ENCODE peak calls at places on chromosomes 11 and 22, in five cellular contexts. Y is neuronal stem cell; N is iPS-NIHi11; X is stimulated activated CD4-positive, alpha-beta T cell treated with anti-CD3 and anti-CD28 coated beads, Interleukin-2, amount 100 ng/mL, for 24 hours; Q is retina. B is an unnamed sample.

GRCh38 chr11:2975594-2975993 is 16.5 kb downstream of the NAP1L4 start:
- DNase-seq in Y (no peak), N (peak; percentile 47), X (peak; percentile 24), Q (no peak), B (no peak)

GRCh38 chr22:38204784-38205183 is 3.0 kb downstream of the MAFF start:
- DNase-seq in Y (no peak), N (no peak), X (no peak), Q (no peak), B (no peak)

GRCh38 chr11:33863418-33864172 is 28.3 kb downstream of the LMO2 start:
- DNase-seq in Y (no peak), N (no peak), X (no peak), Q (no peak), B (no peak)

GRCh38 chr11:69697489-69697843 is 6.4 kb downstream of the FGF19 start:
- DNase-seq in Y (no peak), N (no peak), X (no peak), Q (no peak), B (no peak)

GRCh38 chr11:110992481-110992880 is 253.0 kb upstream of the POU2AF2 start:
- DNase-seq in Y (no peak), N (no peak), X (no peak), Q (no peak), B (no peak)

GRCh38 chr11:128251140-128251539 is 336.2 kb downstream of the ETS1 start:
- DNase-seq in Y (no peak), N (no peak), X (no peak), Q (no peak), B (no peak)

GRCh38 chr11:71451596-71452353 is 1.2 kb upstream of the NADSYN1 start:
- DNase-seq in Y (no peak), N (no peak), X (no peak), Q (peak; percentile 36), B (no peak)

GRCh38 chr11:7186190-7186589 is 65.5 kb upstream of the SYT9 start:
- DNase-seq in Y (no peak), N (no peak), X (no peak), Q (no peak), B (no peak)

GRCh38 chr11:9280655-9281301 is 15.6 kb upstream of the DENND5A start:
- DNase-seq in Y (no peak), N (no peak), X (peak; percentile 49), Q (no peak), B (no peak)

GRCh38 chr22:45830531-45831245 is 146.3 kb downstream of the WNT7B start:
- DNase-seq in Y (no peak), N (no peak), X (no peak), Q (no peak), B (no peak)

GRCh38 chr22:33116846-33117547 is 58.8 kb upstream of the SYN3 start:
- DNase-seq in Y (no peak), N (no peak), X (no peak), Q (no peak), B (peak; percentile 3)

GRCh38 chr11:95919514-95919913 is 4.4 kb downstream of the MTMR2 start:
- DNase-seq in Y (no peak), N (no peak), X (no peak), Q (no peak), B (no peak)

GRCh38 chr11:61766353-61766841 is 14.0 kb downstream of the MYRF start:
- DNase-seq in Y (no peak), N (no peak), X (no peak), Q (no peak), B (no peak)

GRCh38 chr11:69312418-69313399 is 18.8 kb downstream of the MYEOV start:
- DNase-seq in Y (no peak), N (no peak), X (no peak), Q (no peak), B (no peak)

GRCh38 chr11:117457031-117457785 is 129.6 kb downstream of the CEP164 start:
- DNase-seq in Y (no peak), N (no peak), X (no peak), Q (peak; percentile 54), B (no peak)

GRCh38 chr11:35990816-35991215 is 47.0 kb downstream of the LDLRAD3 start:
- DNase-seq in Y (no peak), N (no peak), X (no peak), Q (no peak), B (no peak)

GRCh38 chr11:15471709-15472404 is 357.1 kb downstream of the INSC start:
- DNase-seq in Y (no peak), N (peak; percentile 15), X (no peak), Q (peak; percentile 11), B (no peak)

GRCh38 chr11:61959026-61959608 is 8.3 kb downstream of the FTH1 start:
- DNase-seq in Y (no peak), N (no peak), X (no peak), Q (no peak), B (no peak)

GRCh38 chr22:46149998-46150549 is at the start of gene PPARA:
- DNase-seq in Y (peak; percentile 56), N (peak; percentile 99), X (peak; percentile 92), Q (peak; percentile 82), B (peak; percentile 23)

GRCh38 chr11:103484545-103484944 is 375.3 kb downstream of the DYNC2H1 start:
- DNase-seq in Y (no peak), N (no peak), X (no peak), Q (no peak), B (no peak)

GRCh38 chr22:50314455-50315288 is 7.2 kb upstream of the PLXNB2 start:
- DNase-seq in Y (no peak), N (peak; percentile 46), X (peak; percentile 82), Q (no peak), B (no peak)

GRCh38 chr11:64048042-64048854 is 12.5 kb downstream of the FLRT1 start:
- DNase-seq in Y (no peak), N (no peak), X (no peak), Q (peak; percentile 86), B (no peak)

GRCh38 chr22:27892064-27892463 is 27.0 kb downstream of the PITPNB start:
- DNase-seq in Y (no peak), N (no peak), X (no peak), Q (no peak), B (no peak)

GRCh38 chr22:37462983-37463382 is 23.2 kb downstream of the MFNG start:
- DNase-seq in Y (peak; percentile 57), N (peak; percentile 84), X (no peak), Q (no peak), B (peak; percentile 38)

GRCh38 chr11:71551711-71552110 is 3.5 kb downstream of the KRTAP5-9 start:
- DNase-seq in Y (no peak), N (no peak), X (no peak), Q (no peak), B (no peak)

GRCh38 chr22:45240810-45241631 is at the start of gene KIAA0930:
- DNase-seq in Y (peak; percentile 82), N (peak; percentile 97), X (peak; percentile 78), Q (peak; percentile 52), B (peak; percentile 42)

GRCh38 chr11:12769834-12770345 is 95.7 kb downstream of the TEAD1 start:
- DNase-seq in Y (no peak), N (no peak), X (no peak), Q (no peak), B (no peak)

GRCh38 chr11:43503417-43503816 is 144.7 kb downstream of the TTC17 start:
- DNase-seq in Y (no peak), N (no peak), X (no peak), Q (no peak), B (no peak)